ENCODE peak calls at places on chromosomes 1 and 21, in seven cellular contexts. V is endothelial cell; M is epithelial cell of proximal tubule; R is A549; F is activated T-cell treated with anti-CD3 and anti-CD28 coated beads, Interleukin-2, amount 50 U/mL, for 48 hours; L is T1000; G is fibroblast of the aortic adventitia. S is an unnamed sample.

GRCh38 chr1:106584663-106585062 is 471.8 kb upstream of the PRMT6 start:
- DNase-seq in V (no peak), M (no peak), R (no peak), F (no peak), L (no peak), G (peak), S (peak)

GRCh38 chr1:26848947-26849774 is 13.8 kb upstream of the SFN start:
- DNase-seq in V (no peak), M (peak), R (peak), F (no peak), L (peak), G (peak), S (peak)

GRCh38 chr1:177444997-177445746 is 274.4 kb downstream of the BRINP2 start:
- DNase-seq in V (no peak), M (no peak), R (no peak), F (no peak), L (no peak), G (no peak), S (no peak)

GRCh38 chr1:40840526-40841323 is 21.4 kb downstream of the CITED4 start:
- DNase-seq in V (no peak), M (no peak), R (no peak), F (no peak), L (no peak), G (no peak), S (no peak)

GRCh38 chr1:11617314-11617713 is 36.9 kb downstream of the FBXO2 start:
- DNase-seq in V (no peak), M (no peak), R (peak), F (no peak), L (no peak), G (no peak), S (no peak)

GRCh38 chr1:2934642-2935081 is 86.6 kb upstream of the ACTRT2 start:
- DNase-seq in V (no peak), M (no peak), R (no peak), F (no peak), L (no peak), G (no peak), S (no peak)

GRCh38 chr1:116360435-116361173 is 12.4 kb upstream of the ATP1A1 start:
- DNase-seq in V (no peak), M (no peak), R (no peak), F (no peak), L (no peak), G (peak), S (no peak)

GRCh38 chr1:31703431-31704260 is at the start of gene COL16A1:
- DNase-seq in V (peak), M (no peak), R (no peak), F (no peak), L (no peak), G (peak), S (peak)

GRCh38 chr1:2165636-2166035 is 28.9 kb downstream of the FAAP20 start:
- DNase-seq in V (no peak), M (no peak), R (no peak), F (no peak), L (no peak), G (no peak), S (no peak)

GRCh38 chr1:204736861-204737260 is 51.3 kb upstream of the LRRN2 start:
- DNase-seq in V (no peak), M (no peak), R (no peak), F (no peak), L (no peak), G (no peak), S (no peak)

GRCh38 chr1:201650608-201650933 is 111.6 kb downstream of the NAV1 start:
- DNase-seq in V (no peak), M (no peak), R (no peak), F (no peak), L (no peak), G (no peak), S (no peak)

GRCh38 chr1:205547932-205548827 is 43.7 kb downstream of the CDK18 start:
- DNase-seq in V (no peak), M (no peak), R (no peak), F (no peak), L (no peak), G (no peak), S (no peak)

GRCh38 chr1:70509996-70510876 is 99.2 kb downstream of the CTH start:
- DNase-seq in V (no peak), M (peak), R (peak), F (no peak), L (peak), G (peak), S (peak)

GRCh38 chr1:115239148-115239820 is 98.8 kb downstream of the NGF start:
- DNase-seq in V (no peak), M (no peak), R (no peak), F (no peak), L (no peak), G (peak), S (no peak)

GRCh38 chr21:17524635-17525034 is 11.8 kb downstream of the CXADR start:
- DNase-seq in V (no peak), M (no peak), R (no peak), F (no peak), L (no peak), G (no peak), S (no peak)

GRCh38 chr1:229396607-229397189 is 37.2 kb downstream of the ACTA1 start:
- DNase-seq in V (no peak), M (no peak), R (no peak), F (no peak), L (no peak), G (no peak), S (no peak)

GRCh38 chr1:15932612-15933011 is 43.3 kb downstream of the ZBTB17 start:
- DNase-seq in V (no peak), M (no peak), R (no peak), F (no peak), L (no peak), G (no peak), S (no peak)

GRCh38 chr1:52296345-52296744 is 69.7 kb downstream of the CC2D1B start:
- DNase-seq in V (peak), M (peak), R (peak), F (no peak), L (no peak), G (peak), S (peak)

GRCh38 chr1:50371749-50372148 is 51.5 kb downstream of the DMRTA2 start:
- DNase-seq in V (no peak), M (no peak), R (peak), F (no peak), L (no peak), G (no peak), S (no peak)

GRCh38 chr1:54135436-54136120 is 17.2 kb downstream of the CDCP2 start:
- DNase-seq in V (no peak), M (no peak), R (no peak), F (no peak), L (no peak), G (no peak), S (peak)

GRCh38 chr1:160085686-160086089 is 4.3 kb downstream of the KCNJ9 start:
- DNase-seq in V (peak), M (no peak), R (peak), F (peak), L (no peak), G (peak), S (peak)

GRCh38 chr1:246932366-246932700 is 585 bp upstream of the AHCTF1 start:
- DNase-seq in V (no peak), M (no peak), R (no peak), F (no peak), L (no peak), G (no peak), S (no peak)

GRCh38 chr1:183267646-183268431 is 81.8 kb downstream of the LAMC2 start:
- DNase-seq in V (no peak), M (no peak), R (peak), F (no peak), L (peak), G (peak), S (no peak)

GRCh38 chr1:228059536-228060457 is 22.7 kb upstream of the ARF1 start:
- DNase-seq in V (no peak), M (no peak), R (peak), F (peak), L (no peak), G (peak), S (no peak)

GRCh38 chr1:183417691-183418491 is at the start of gene NMNAT2:
- DNase-seq in V (peak), M (no peak), R (peak), F (no peak), L (no peak), G (peak), S (no peak)

GRCh38 chr1:154943649-154944421 is 7.3 kb upstream of the PMVK start:
- DNase-seq in V (peak), M (no peak), R (peak), F (peak), L (no peak), G (peak), S (peak)

GRCh38 chr1:65820983-65821382 is 28.3 kb downstream of the PDE4B start:
- DNase-seq in V (no peak), M (peak), R (peak), F (no peak), L (peak), G (peak), S (peak)

GRCh38 chr1:243896313-243896712 is 46.3 kb upstream of the AKT3 start:
- DNase-seq in V (no peak), M (no peak), R (no peak), F (no peak), L (no peak), G (no peak), S (no peak)

GRCh38 chr1:51760872-51761271 is 117.7 kb downstream of the NRDC start:
- DNase-seq in V (no peak), M (no peak), R (no peak), F (no peak), L (no peak), G (no peak), S (no peak)

GRCh38 chr1:75361260-75361659 is 227.1 kb downstream of the LHX8 start:
- DNase-seq in V (no peak), M (no peak), R (no peak), F (no peak), L (no peak), G (no peak), S (no peak)

GRCh38 chr1:9473032-9473792 is 66.1 kb upstream of the SLC25A33 start:
- DNase-seq in V (no peak), M (no peak), R (peak), F (no peak), L (peak), G (peak), S (peak)

GRCh38 chr1:64062941-64063581 is 140.4 kb upstream of the UBE2U start:
- DNase-seq in V (no peak), M (no peak), R (no peak), F (no peak), L (no peak), G (peak), S (peak)

GRCh38 chr1:17304155-17304826 is 3.7 kb upstream of the PADI4 start:
- DNase-seq in V (no peak), M (no peak), R (no peak), F (no peak), L (no peak), G (no peak), S (no peak)

GRCh38 chr1:110584045-110584444 is 22.1 kb downstream of the KCNA2 start:
- DNase-seq in V (no peak), M (no peak), R (no peak), F (no peak), L (no peak), G (no peak), S (no peak)

GRCh38 chr1:100597069-100597741 is 59.3 kb downstream of the GPR88 start:
- DNase-seq in V (no peak), M (no peak), R (no peak), F (no peak), L (peak), G (peak), S (peak)

GRCh38 chr1:228426518-228427175 is 10.0 kb upstream of the TRIM17 start:
- DNase-seq in V (no peak), M (no peak), R (no peak), F (no peak), L (no peak), G (no peak), S (no peak)

S was measured in kidney glomerular epithelial cell.